ENCODE peak calls at places on chromosomes 5 and 9, in four cellular contexts. X is iPS DF 6.9, Y is Panc1, I is mammary epithelial cell. T is an unnamed sample.
A peak's percentile ranks its signal among the peaks of the same experiment; 100 is the strongest.

GRCh38 chr5:181231444-181231843 is 8.4 kb downstream of the TRIM41 start:
- DNase-seq in X (no peak), I (no peak), Y (no peak), T (no peak)

GRCh38 chr5:61416010-61416409 is 84.0 kb downstream of the ZSWIM6 start:
- DNase-seq in X (no peak), I (peak; percentile 67), Y (no peak), T (no peak)

GRCh38 chr5:149118463-149118862 is 22.8 kb upstream of the ABLIM3 start:
- DNase-seq in I (peak; percentile 35), X (no peak), Y (no peak), T (no peak)

GRCh38 chr9:129752915-129753724 is at the start of gene PTGES:
- DNase-seq in Y (no peak), I (peak; percentile 84), X (no peak), T (no peak)

GRCh38 chr9:86464242-86464641 is 110.0 kb upstream of the TUT7 start:
- DNase-seq in X (no peak), Y (no peak), I (no peak), T (no peak)

GRCh38 chr9:105007143-105007542 is 79.2 kb upstream of the ABCA1 start:
- DNase-seq in X (no peak), I (peak; percentile 89), Y (peak; percentile 24), T (no peak)

GRCh38 chr5:126868961-126869451 is 92.1 kb downstream of the LMNB1 start:
- DNase-seq in X (no peak), Y (no peak), I (peak; percentile 3), T (no peak)

GRCh38 chr5:113293068-113293571 is 141.7 kb downstream of the TSSK1B start:
- DNase-seq in I (no peak), X (no peak), Y (no peak), T (no peak)

GRCh38 chr5:111703662-111704061 is 53.3 kb downstream of the NREP start:
- DNase-seq in Y (no peak), X (no peak), I (no peak), T (no peak)

GRCh38 chr5:61638476-61638875 is 306.4 kb downstream of the ZSWIM6 start:
- DNase-seq in I (no peak), X (no peak), Y (no peak), T (no peak)

GRCh38 chr5:172592881-172593280 is 48.2 kb upstream of the NEURL1B start:
- DNase-seq in X (no peak), Y (no peak), I (no peak), T (no peak)

GRCh38 chr9:127741831-127742434 is 6.8 kb upstream of the TOR2A start:
- DNase-seq in I (no peak), X (peak; percentile 91), Y (no peak), T (no peak)

GRCh38 chr9:104923289-104923688 is 4.7 kb downstream of the ABCA1 start:
- DNase-seq in Y (no peak), I (no peak), X (no peak), T (no peak)

GRCh38 chr5:11324521-11325289 is 563.7 kb upstream of the DAP start:
- DNase-seq in Y (no peak), X (no peak), I (no peak), T (no peak)

GRCh38 chr5:16600397-16600796 is 16.4 kb downstream of the RETREG1 start:
- DNase-seq in I (no peak), Y (no peak), X (no peak), T (no peak)

GRCh38 chr5:164998142-164998541 is 1492.7 kb downstream of the MAT2B start:
- DNase-seq in X (no peak), Y (no peak), I (no peak), T (no peak)

GRCh38 chr5:180648658-180649296 is 623 bp downstream of the FLT4 start:
- DNase-seq in I (no peak), X (no peak), Y (no peak), T (peak; percentile 14)

GRCh38 chr5:129125819-129126218 is 31.3 kb downstream of the ISOC1 start:
- DNase-seq in I (no peak), Y (no peak), X (no peak), T (peak; percentile 29)

GRCh38 chr9:134283692-134284265 is 42.5 kb upstream of the RXRA start:
- DNase-seq in Y (no peak), I (no peak), X (no peak), T (no peak)

GRCh38 chr5:91787718-91788117 is 404.6 kb upstream of the ARRDC3 start:
- DNase-seq in X (no peak), Y (no peak), I (peak; percentile 67), T (no peak)

GRCh38 chr5:58452566-58453258 is 7.2 kb downstream of the PLK2 start:
- DNase-seq in X (no peak), Y (no peak), I (no peak), T (no peak)

GRCh38 chr9:76403352-76403751 is 9.1 kb upstream of the RFK start:
- DNase-seq in Y (no peak), X (no peak), I (peak; percentile 69), T (peak; percentile 67)

GRCh38 chr5:159097461-159098284 is 2.0 kb downstream of the EBF1 start:
- DNase-seq in Y (no peak), I (no peak), X (no peak), T (peak; percentile 11)

GRCh38 chr9:120396418-120396817 is 183.5 kb downstream of the CDK5RAP2 start:
- DNase-seq in X (no peak), I (no peak), Y (no peak), T (no peak)

GRCh38 chr5:133425183-133425582 is 187.2 kb downstream of the FSTL4 start:
- DNase-seq in I (no peak), Y (no peak), X (no peak), T (no peak)

GRCh38 chr5:135426102-135427082 is 20.8 kb downstream of the DCANP1 start:
- DNase-seq in X (no peak), I (peak; percentile 49), Y (peak; percentile 42), T (peak; percentile 24)

GRCh38 chr9:99187311-99187710 is 34.4 kb downstream of the ALG2 start:
- DNase-seq in Y (no peak), X (no peak), I (no peak), T (no peak)

GRCh38 chr5:128774605-128775004 is 190.7 kb upstream of the SLC27A6 start:
- DNase-seq in X (no peak), I (peak; percentile 22), Y (no peak), T (no peak)

GRCh38 chr9:80968611-80969010 is 720.7 kb downstream of the TLE1 start:
- DNase-seq in Y (no peak), X (no peak), I (peak; percentile 65), T (no peak)

GRCh38 chr5:77390795-77391194 is 101.3 kb downstream of the WDR41 start:
- DNase-seq in I (peak; percentile 29), X (no peak), Y (no peak), T (no peak)

GRCh38 chr9:31185831-31186230 is 1198.6 kb upstream of the ACO1 start:
- DNase-seq in I (peak; percentile 96), Y (no peak), X (no peak), T (no peak)

GRCh38 chr5:30930736-30931135 is 262.8 kb upstream of the CDH6 start:
- DNase-seq in I (no peak), X (no peak), Y (no peak), T (no peak)

GRCh38 chr9:131799177-131799823 is 59.4 kb upstream of the RAPGEF1 start:
- DNase-seq in Y (no peak), I (peak; percentile 19), X (no peak), T (peak; percentile 46)

GRCh38 chr5:68545636-68546325 is 330.2 kb downstream of the PIK3R1 start:
- DNase-seq in I (no peak), X (no peak), Y (no peak), T (no peak)

DNA sequence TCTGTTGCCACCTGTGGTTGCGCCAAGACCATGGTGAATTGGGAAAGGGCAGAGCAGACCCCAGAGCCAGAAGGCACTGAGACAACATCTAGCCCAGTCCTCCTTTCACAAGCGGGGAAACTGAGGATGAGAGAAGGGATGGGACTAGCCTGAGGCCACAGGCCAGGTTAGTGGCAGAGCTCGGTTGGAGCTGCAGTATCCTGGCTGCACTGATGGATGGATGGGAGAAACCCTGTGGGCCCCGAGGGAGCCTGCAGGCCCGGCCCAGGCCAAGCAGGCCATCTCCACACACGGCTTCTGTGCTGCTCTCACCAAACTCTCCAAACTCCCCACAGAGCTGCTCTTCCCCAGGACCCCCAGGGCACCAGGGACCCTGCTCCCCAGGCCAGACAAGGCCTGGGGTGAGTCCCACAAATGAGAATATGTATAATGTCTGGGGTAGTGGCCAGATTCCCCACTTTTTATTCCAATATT is 60.2 kb downstream of the TSTD2 start:
- DNase-seq in Y (no peak), X (no peak), I (no peak), T (no peak)
- H3K27ac ChIP-seq in Y (no peak overlapping the region), X (no peak overlapping the region), I (no peak overlapping the region), T (no peak overlapping the region)

GRCh38 chr5:143195496-143195895 is 208.0 kb downstream of the NR3C1 start:
- DNase-seq in I (peak; percentile 66), X (no peak), Y (no peak), T (no peak)

GRCh38 chr5:143192191-143192880 is 211.2 kb downstream of the NR3C1 start:
- DNase-seq in X (no peak), Y (no peak), I (no peak), T (no peak)

GRCh38 chr5:143194713-143195112 is 208.8 kb downstream of the NR3C1 start:
- DNase-seq in Y (no peak), X (no peak), I (no peak), T (no peak)

GRCh38 chr5:143191720-143192119 is 211.8 kb downstream of the NR3C1 start:
- DNase-seq in X (no peak), I (no peak), Y (no peak), T (no peak)

DNA sequence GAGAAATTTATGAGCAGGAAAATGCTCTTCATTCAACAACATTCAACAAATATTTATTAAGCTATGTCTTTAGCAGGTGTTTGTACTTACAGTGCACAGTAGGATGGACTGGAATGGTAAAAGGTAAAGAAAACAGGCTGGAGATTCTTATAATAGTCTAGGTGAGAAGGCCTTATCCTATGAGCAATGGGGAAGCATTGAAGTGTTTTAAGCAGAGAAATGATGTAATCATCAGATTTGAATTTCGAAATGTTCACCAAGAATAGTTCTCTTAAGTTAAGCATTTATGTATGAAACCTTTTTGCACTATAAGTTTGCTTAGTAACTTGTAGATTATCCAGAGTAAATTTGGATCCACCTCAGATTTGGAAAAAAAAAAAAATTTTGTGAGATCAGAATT is 209.3 kb downstream of the NR3C1 start:
- DNase-seq in Y (no peak), X (no peak), I (no peak), T (no peak)
- H3K4me1 ChIP-seq in Y (no peaks in the 10 kb centered on the region), X (no peaks in the 10 kb centered on the region), I (peaks cover 40% of the 10 kb centered on the region), T (no peaks in the 10 kb centered on the region)

DNA sequence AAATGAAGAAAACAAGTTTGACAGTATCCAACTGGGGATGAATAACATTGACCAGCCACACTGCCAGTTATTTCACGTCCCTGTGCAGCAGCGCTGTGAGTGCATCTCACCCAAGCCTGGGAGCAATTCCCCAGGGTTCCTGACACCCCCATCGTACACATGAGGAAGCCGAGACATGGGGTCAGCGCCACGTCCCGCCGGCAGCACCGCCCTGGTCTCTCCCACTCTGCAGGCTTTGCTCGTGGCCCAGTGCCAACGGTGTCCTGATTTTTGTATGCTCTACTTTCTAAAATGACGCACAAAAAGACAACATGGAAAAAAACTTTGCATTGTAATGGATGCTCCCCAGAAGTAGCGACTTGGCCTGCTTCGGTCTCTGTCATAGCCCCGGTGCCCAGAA is 14.3 kb downstream of the GTF3C5 start:
- DNase-seq in X (no peak), I (no peak), Y (no peak), T (no peak)
- H3K36me3 ChIP-seq in X (peaks cover 29% of the 10 kb centered on the region), I (peaks cover 19% of the 10 kb centered on the region), Y (no peaks in the 10 kb centered on the region), T (peaks cover 61% of the 10 kb centered on the region)

GRCh38 chr5:167014657-167015056 is 1276.8 kb upstream of the WWC1 start:
- DNase-seq in Y (no peak), I (no peak), X (no peak), T (no peak)
- H3K27ac ChIP-seq in Y (no peak overlapping the region), I (no peak overlapping the region), X (no peak overlapping the region), T (no peak overlapping the region)